ENCODE peak calls at places on chromosomes 12 and 14, in nine cellular contexts. Y, G, R, L, V, C, K, T and E are unnamed samples.

GRCh38 chr14:52014601-52015267 is 25.4 kb downstream of the RTRAF start:
- DNase-seq in Y (no peak), G (no peak), R (no peak), L (peak; percentile 54), V (no peak), C (no peak), K (no peak), T (no peak), E (no peak)

GRCh38 chr14:57512221-57512620 is 18.6 kb upstream of the CCDC198 start:
- DNase-seq in Y (no peak), G (no peak), R (no peak), L (no peak), V (no peak), C (no peak), K (no peak), T (no peak), E (no peak)

GRCh38 chr12:26936559-26937442 is 980 bp downstream of the INTS13 start:
- DNase-seq in Y (no peak), G (no peak), R (peak; percentile 18), L (no peak), V (no peak), C (no peak), K (no peak), T (no peak), E (no peak)

GRCh38 chr14:20477211-20477876 is 8.1 kb downstream of the PNP start:
- DNase-seq in Y (peak; percentile 73), G (no peak), R (peak; percentile 42), L (peak; percentile 41), V (no peak), C (peak; percentile 64), K (no peak), T (no peak), E (no peak)

GRCh38 chr12:55840581-55841351 is 2.0 kb downstream of the MMP19 start:
- DNase-seq in Y (no peak), G (no peak), R (no peak), L (no peak), V (no peak), C (no peak), K (no peak), T (no peak), E (no peak)

GRCh38 chr14:105053421-105053820 is 11.8 kb downstream of the GPR132 start:
- DNase-seq in Y (no peak), G (no peak), R (no peak), L (no peak), V (no peak), C (no peak), K (no peak), T (no peak), E (no peak)

GRCh38 chr12:29544428-29545101 is 47.1 kb upstream of the OVCH1 start:
- DNase-seq in Y (no peak), G (no peak), R (no peak), L (no peak), V (no peak), C (no peak), K (no peak), T (peak; percentile 44), E (no peak)

GRCh38 chr12:94175763-94176660 is 27.6 kb downstream of the PLXNC1 start:
- DNase-seq in Y (peak; percentile 36), G (no peak), R (no peak), L (no peak), V (no peak), C (no peak), K (no peak), T (no peak), E (no peak)

GRCh38 chr12:45257185-45257585 is 41.3 kb downstream of the ANO6 start:
- DNase-seq in Y (no peak), G (no peak), R (no peak), L (no peak), V (no peak), C (no peak), K (no peak), T (no peak), E (peak; percentile 47)

GRCh38 chr14:64990291-64990690 is 3.6 kb downstream of the FNTB start:
- DNase-seq in Y (no peak), G (no peak), R (peak; percentile 19), L (no peak), V (no peak), C (no peak), K (no peak), T (no peak), E (no peak)

GRCh38 chr12:48105321-48105866 is 485 bp downstream of the SENP1 start:
- DNase-seq in Y (peak; percentile 30), G (no peak), R (peak; percentile 51), L (no peak), V (no peak), C (no peak), K (peak; percentile 38), T (no peak), E (no peak)

GRCh38 chr12:68617160-68617926 is 6.6 kb downstream of the RAP1B start:
- DNase-seq in Y (peak; percentile 74), G (peak; percentile 44), R (no peak), L (no peak), V (no peak), C (no peak), K (no peak), T (no peak), E (no peak)

GRCh38 chr12:8493084-8493483 is 20.2 kb upstream of the CLEC4D start:
- DNase-seq in Y (no peak), G (no peak), R (peak; percentile 40), L (no peak), V (no peak), C (no peak), K (peak; percentile 72), T (no peak), E (peak; percentile 62)

GRCh38 chr14:102095231-102095870 is 8.5 kb upstream of the HSP90AA1 start:
- DNase-seq in Y (peak; percentile 66), G (no peak), R (no peak), L (no peak), V (no peak), C (no peak), K (no peak), T (no peak), E (peak; percentile 49)

GRCh38 chr14:102097441-102098135 is 10.7 kb upstream of the HSP90AA1 start:
- DNase-seq in Y (no peak), G (no peak), R (no peak), L (no peak), V (no peak), C (no peak), K (no peak), T (peak; percentile 31), E (no peak)

GRCh38 chr14:102095871-102096568 is 9.2 kb upstream of the HSP90AA1 start:
- DNase-seq in Y (no peak), G (no peak), R (no peak), L (no peak), V (no peak), C (no peak), K (no peak), T (no peak), E (no peak)

GRCh38 chr14:102094101-102094500 is 7.3 kb upstream of the HSP90AA1 start:
- DNase-seq in Y (no peak), G (no peak), R (no peak), L (no peak), V (no peak), C (no peak), K (no peak), T (no peak), E (no peak)

DNA sequence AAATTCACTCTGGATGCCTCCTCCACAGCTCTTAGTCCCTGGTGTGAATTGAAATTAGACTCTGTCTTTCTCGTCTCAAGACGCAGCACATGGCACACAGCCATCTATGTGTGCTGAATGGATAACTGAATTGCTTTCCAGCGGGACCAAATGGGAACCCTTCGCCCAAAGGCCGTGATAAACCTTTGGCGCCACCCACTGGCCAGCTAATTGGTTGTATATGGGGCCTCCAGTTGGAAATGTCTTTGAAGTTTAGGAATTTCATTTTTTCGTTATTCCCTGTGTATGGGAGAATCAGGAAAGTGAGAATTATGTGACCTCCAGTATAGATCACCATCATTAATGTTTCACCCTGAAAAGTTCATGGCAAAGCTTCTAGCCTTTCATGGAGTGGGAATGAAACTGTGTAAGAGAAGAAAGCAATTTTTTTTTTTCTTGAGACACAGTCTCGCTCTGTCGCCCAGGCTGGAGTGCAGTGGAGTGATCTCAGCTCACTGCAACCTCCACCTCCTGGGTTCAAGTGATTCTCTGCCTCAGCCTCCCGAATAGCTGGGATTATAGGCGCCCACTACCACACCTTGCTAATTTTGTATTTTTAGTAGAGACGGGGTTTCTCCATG is 9.8 kb upstream of the HSP90AA1 start:
- DNase-seq in Y (peak; percentile 74), G (peak; percentile 18), R (peak; percentile 78), L (peak; percentile 83), V (peak; percentile 90), C (peak; percentile 86), K (no peak), T (peak; percentile 87), E (peak; percentile 72)
- TF ChIP-seq CTCF in Y (peak; percentile 92), G (peak; percentile 88), R (peak; percentile 89), L (peak; percentile 90), V (peak; percentile 79), C (peak; percentile 88), K (peak; percentile 78), T (peak; percentile 55), E (peak; percentile 65)

GRCh38 chr14:32382704-32383103 is 53.6 kb downstream of the AKAP6 start:
- DNase-seq in Y (no peak), G (no peak), R (no peak), L (no peak), V (no peak), C (no peak), K (no peak), T (peak; percentile 27), E (no peak)
- TF ChIP-seq CTCF in Y (peak; percentile 39), G (peak; percentile 68), R (no peak), L (peak; percentile 40), V (peak; percentile 22), C (no peak), K (peak; percentile 11), T (no peak), E (peak; percentile 4)

GRCh38 chr12:32261638-32262037 is 137.7 kb upstream of the FGD4 start:
- DNase-seq in Y (no peak), G (no peak), R (no peak), L (no peak), V (no peak), C (no peak), K (no peak), T (peak; percentile 48), E (no peak)
- TF ChIP-seq CTCF in Y (peak; percentile 35), G (peak; percentile 15), R (no peak), L (no peak), V (no peak), C (no peak), K (peak; percentile 37), T (peak; percentile 31), E (no peak)

DNA sequence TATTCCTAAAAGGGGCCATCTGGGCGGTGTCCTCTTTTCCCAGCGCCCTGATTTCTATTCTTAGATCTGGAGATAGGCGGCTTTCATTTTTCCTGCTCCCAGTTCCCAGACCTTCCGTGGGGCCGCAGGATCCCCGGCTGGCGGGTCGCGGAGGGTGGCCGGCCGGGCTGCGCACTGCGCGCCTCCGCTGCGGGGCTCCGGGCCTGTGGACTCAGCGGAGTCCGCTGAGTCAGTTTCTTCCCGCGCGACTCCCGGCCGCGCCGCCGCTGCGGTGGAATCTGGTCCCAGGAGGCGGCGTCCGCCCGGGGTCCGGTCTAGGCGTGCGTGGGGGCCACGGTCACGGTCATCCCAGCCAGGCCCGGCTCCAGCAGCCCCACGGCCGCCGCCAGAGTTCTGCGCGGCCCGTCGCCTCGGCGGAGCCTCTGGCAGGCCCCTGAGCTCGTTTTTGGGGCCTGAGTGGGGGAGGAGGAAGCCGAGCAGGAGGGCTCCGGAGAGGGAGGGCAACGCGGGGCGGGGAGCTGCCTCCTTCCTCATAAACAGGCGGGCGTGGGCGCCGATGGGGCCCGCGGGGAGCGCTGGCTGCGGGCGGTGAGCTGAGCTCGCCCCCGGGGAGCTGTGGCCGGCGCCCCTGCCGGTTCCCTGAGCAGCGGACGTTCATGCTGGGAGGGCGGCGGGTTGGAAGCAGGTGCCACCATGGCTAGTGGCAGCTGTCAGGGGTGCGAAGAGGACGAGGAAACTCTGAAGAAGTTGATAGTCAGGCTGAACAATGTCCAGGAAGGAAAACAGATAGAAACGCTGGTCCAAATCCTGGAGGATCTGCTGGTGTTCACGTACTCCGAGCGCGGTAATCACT is at the start of gene LRRK2:
- DNase-seq in Y (peak; percentile 28), G (peak; percentile 28), R (peak; percentile 36), L (peak; percentile 86), V (peak; percentile 95), C (peak; percentile 85), K (no peak), T (peak; percentile 41), E (peak; percentile 54)
- TF ChIP-seq CTCF in Y (no peak), G (no peak), R (no peak), L (peak; percentile 28), V (no peak), C (no peak), K (no peak), T (no peak), E (no peak)